ENCODE peak calls at places on chromosome 10, in seven cellular contexts. One of them, this sample, is unnamed.

GRCh38 chr10:118488710-118489497 is 106.5 kb downstream of the PRLHR start:
- DNase-seq in K562: peak
- DNase-seq in H1: no peak
- DNase-seq in HCT116: no peak
- DNase-seq in SK-N-SH: no peak
- DNase-seq in HepG2: no peak
- DNase-seq in GM12878: peak
- DNase-seq in this sample: no peak

GRCh38 chr10:11227103-11227502 is 209.4 kb downstream of the CELF2 start:
- DNase-seq in SK-N-SH: no peak
- DNase-seq in HCT116: no peak
- DNase-seq in HepG2: no peak
- DNase-seq in K562: no peak
- DNase-seq in GM12878: no peak
- DNase-seq in H1: no peak
- DNase-seq in this sample: no peak

GRCh38 chr10:21530616-21531015 is 3.4 kb upstream of the MLLT10 start:
- DNase-seq in HCT116: no peak
- DNase-seq in H1: no peak
- DNase-seq in K562: no peak
- DNase-seq in SK-N-SH: no peak
- DNase-seq in HepG2: no peak
- DNase-seq in GM12878: no peak
- DNase-seq in this sample: no peak

GRCh38 chr10:87761153-87761552 is 56.9 kb downstream of the ATAD1 start:
- DNase-seq in H1: no peak
- DNase-seq in HCT116: no peak
- DNase-seq in SK-N-SH: no peak
- DNase-seq in K562: no peak
- DNase-seq in GM12878: no peak
- DNase-seq in HepG2: no peak
- DNase-seq in this sample: no peak

GRCh38 chr10:15223174-15223573 is 54.7 kb upstream of the NMT2 start:
- DNase-seq in H1: no peak
- DNase-seq in GM12878: no peak
- DNase-seq in HepG2: no peak
- DNase-seq in SK-N-SH: no peak
- DNase-seq in K562: no peak
- DNase-seq in HCT116: no peak
- DNase-seq in this sample: no peak

GRCh38 chr10:34323197-34323596 is 491.9 kb downstream of the PARD3 start:
- DNase-seq in HepG2: no peak
- DNase-seq in K562: no peak
- DNase-seq in HCT116: no peak
- DNase-seq in H1: no peak
- DNase-seq in GM12878: no peak
- DNase-seq in SK-N-SH: no peak
- DNase-seq in this sample: no peak

GRCh38 chr10:86139066-86139657 is 227.4 kb downstream of the GRID1 start:
- DNase-seq in SK-N-SH: no peak
- DNase-seq in H1: peak
- DNase-seq in HCT116: peak
- DNase-seq in HepG2: peak
- DNase-seq in GM12878: no peak
- DNase-seq in K562: peak
- DNase-seq in this sample: peak

GRCh38 chr10:133262696-133263095 is 14.0 kb downstream of the ADAM8 start:
- DNase-seq in GM12878: no peak
- DNase-seq in K562: no peak
- DNase-seq in HepG2: no peak
- DNase-seq in SK-N-SH: no peak
- DNase-seq in H1: no peak
- DNase-seq in HCT116: no peak
- DNase-seq in this sample: no peak

GRCh38 chr10:73860050-73860491 is 14.3 kb downstream of the CAMK2G start:
- DNase-seq in SK-N-SH: no peak
- DNase-seq in HCT116: no peak
- DNase-seq in K562: no peak
- DNase-seq in H1: no peak
- DNase-seq in GM12878: no peak
- DNase-seq in HepG2: no peak
- DNase-seq in this sample: no peak

GRCh38 chr10:129323311-129323710 is 143.7 kb upstream of the MGMT start:
- DNase-seq in SK-N-SH: no peak
- DNase-seq in HepG2: no peak
- DNase-seq in GM12878: no peak
- DNase-seq in H1: no peak
- DNase-seq in HCT116: no peak
- DNase-seq in K562: no peak
- DNase-seq in this sample: no peak

GRCh38 chr10:75403144-75404022 is 1.8 kb upstream of the ZNF503 start:
- DNase-seq in K562: no peak
- DNase-seq in H1: peak
- DNase-seq in HepG2: peak
- DNase-seq in GM12878: no peak
- DNase-seq in SK-N-SH: peak
- DNase-seq in HCT116: no peak
- DNase-seq in this sample: peak

GRCh38 chr10:73916761-73917470 is 6.0 kb downstream of the PLAU start:
- DNase-seq in GM12878: no peak
- DNase-seq in HepG2: no peak
- DNase-seq in SK-N-SH: no peak
- DNase-seq in H1: no peak
- DNase-seq in K562: no peak
- DNase-seq in HCT116: no peak
- DNase-seq in this sample: no peak

GRCh38 chr10:351770-352318 is 216.6 kb downstream of the ZMYND11 start:
- DNase-seq in K562: no peak
- DNase-seq in HCT116: no peak
- DNase-seq in HepG2: no peak
- DNase-seq in H1: no peak
- DNase-seq in SK-N-SH: no peak
- DNase-seq in GM12878: no peak
- DNase-seq in this sample: no peak

GRCh38 chr10:118595598-118596425 is at the start of gene PRLHR:
- DNase-seq in K562: peak
- DNase-seq in HCT116: no peak
- DNase-seq in H1: peak
- DNase-seq in SK-N-SH: peak
- DNase-seq in GM12878: no peak
- DNase-seq in HepG2: no peak
- DNase-seq in this sample: peak

GRCh38 chr10:34648507-34648906 is 166.6 kb downstream of the PARD3 start:
- DNase-seq in K562: no peak
- DNase-seq in HepG2: no peak
- DNase-seq in GM12878: no peak
- DNase-seq in H1: no peak
- DNase-seq in SK-N-SH: no peak
- DNase-seq in HCT116: no peak
- DNase-seq in this sample: no peak

GRCh38 chr10:71863203-71863602 is 12.2 kb upstream of the PSAP start:
- DNase-seq in HepG2: no peak
- DNase-seq in K562: no peak
- DNase-seq in H1: no peak
- DNase-seq in SK-N-SH: no peak
- DNase-seq in HCT116: no peak
- DNase-seq in GM12878: no peak
- DNase-seq in this sample: no peak
- TF ChIP-seq JUND in HepG2: no peak
- TF ChIP-seq JUND in K562: peak
- TF ChIP-seq JUND in H1: no peak
- TF ChIP-seq JUND in SK-N-SH: no peak
- TF ChIP-seq JUND in HCT116: no peak
- TF ChIP-seq JUND in GM12878: no peak
- TF ChIP-seq JUND in this sample: no peak

GRCh38 chr10:117217196-117217761 is 20.0 kb downstream of the KCNK18 start:
- DNase-seq in HepG2: no peak
- DNase-seq in K562: no peak
- DNase-seq in HCT116: no peak
- DNase-seq in SK-N-SH: no peak
- DNase-seq in GM12878: no peak
- DNase-seq in H1: peak
- DNase-seq in this sample: no peak
- TF ChIP-seq JUND in HepG2: no peak
- TF ChIP-seq JUND in K562: no peak
- TF ChIP-seq JUND in HCT116: no peak
- TF ChIP-seq JUND in SK-N-SH: no peak
- TF ChIP-seq JUND in GM12878: no peak
- TF ChIP-seq JUND in H1: no peak
- TF ChIP-seq JUND in this sample: no peak

GRCh38 chr10:33307835-33308234 is 26.6 kb downstream of the NRP1 start:
- DNase-seq in HepG2: no peak
- DNase-seq in SK-N-SH: no peak
- DNase-seq in GM12878: no peak
- DNase-seq in HCT116: no peak
- DNase-seq in H1: no peak
- DNase-seq in K562: no peak
- DNase-seq in this sample: no peak

GRCh38 chr10:33304553-33304952 is 29.9 kb downstream of the NRP1 start:
- DNase-seq in H1: no peak
- DNase-seq in HepG2: no peak
- DNase-seq in K562: no peak
- DNase-seq in SK-N-SH: no peak
- DNase-seq in HCT116: no peak
- DNase-seq in GM12878: no peak
- DNase-seq in this sample: no peak

GRCh38 chr10:33306756-33307519 is 27.5 kb downstream of the NRP1 start:
- DNase-seq in HepG2: peak
- DNase-seq in HCT116: no peak
- DNase-seq in GM12878: no peak
- DNase-seq in K562: no peak
- DNase-seq in H1: no peak
- DNase-seq in SK-N-SH: no peak
- DNase-seq in this sample: no peak

GRCh38 chr10:33303988-33304387 is 30.5 kb downstream of the NRP1 start:
- DNase-seq in HepG2: no peak
- DNase-seq in SK-N-SH: no peak
- DNase-seq in H1: no peak
- DNase-seq in HCT116: no peak
- DNase-seq in K562: no peak
- DNase-seq in GM12878: no peak
- DNase-seq in this sample: no peak

GRCh38 chr10:33306126-33306525 is 28.3 kb downstream of the NRP1 start:
- DNase-seq in HepG2: no peak
- DNase-seq in SK-N-SH: no peak
- DNase-seq in K562: no peak
- DNase-seq in HCT116: no peak
- DNase-seq in H1: no peak
- DNase-seq in GM12878: no peak
- DNase-seq in this sample: no peak
- TF ChIP-seq JUND in HepG2: no peak
- TF ChIP-seq JUND in SK-N-SH: no peak
- TF ChIP-seq JUND in K562: no peak
- TF ChIP-seq JUND in HCT116: no peak
- TF ChIP-seq JUND in H1: no peak
- TF ChIP-seq JUND in GM12878: no peak
- TF ChIP-seq JUND in this sample: no peak

GRCh38 chr10:61789031-61789430 is 112.5 kb upstream of the ARID5B start:
- DNase-seq in K562: no peak
- DNase-seq in GM12878: no peak
- DNase-seq in HCT116: no peak
- DNase-seq in HepG2: no peak
- DNase-seq in SK-N-SH: no peak
- DNase-seq in H1: no peak
- DNase-seq in this sample: no peak

GRCh38 chr10:61785410-61786105 is 115.9 kb upstream of the ARID5B start:
- DNase-seq in GM12878: no peak
- DNase-seq in HCT116: no peak
- DNase-seq in SK-N-SH: no peak
- DNase-seq in H1: no peak
- DNase-seq in K562: no peak
- DNase-seq in HepG2: no peak
- DNase-seq in this sample: no peak

GRCh38 chr10:61787170-61787569 is 114.3 kb upstream of the ARID5B start:
- DNase-seq in HepG2: no peak
- DNase-seq in H1: no peak
- DNase-seq in K562: no peak
- DNase-seq in HCT116: no peak
- DNase-seq in SK-N-SH: no peak
- DNase-seq in GM12878: no peak
- DNase-seq in this sample: no peak

GRCh38 chr10:61784354-61785131 is 117.0 kb upstream of the ARID5B start:
- DNase-seq in GM12878: no peak
- DNase-seq in HepG2: no peak
- DNase-seq in SK-N-SH: no peak
- DNase-seq in HCT116: no peak
- DNase-seq in H1: no peak
- DNase-seq in K562: peak
- DNase-seq in this sample: no peak

GRCh38 chr10:61786728-61787127 is 114.8 kb upstream of the ARID5B start:
- DNase-seq in HepG2: no peak
- DNase-seq in GM12878: peak
- DNase-seq in K562: no peak
- DNase-seq in HCT116: peak
- DNase-seq in SK-N-SH: no peak
- DNase-seq in H1: no peak
- DNase-seq in this sample: no peak
- TF ChIP-seq JUND in HepG2: no peak
- TF ChIP-seq JUND in GM12878: no peak
- TF ChIP-seq JUND in K562: peak
- TF ChIP-seq JUND in HCT116: peak
- TF ChIP-seq JUND in SK-N-SH: peak
- TF ChIP-seq JUND in H1: no peak
- TF ChIP-seq JUND in this sample: no peak

GRCh38 chr10:69638642-69639041 is 8.6 kb downstream of the FAM241B start:
- DNase-seq in HepG2: no peak
- DNase-seq in K562: no peak
- DNase-seq in H1: no peak
- DNase-seq in GM12878: no peak
- DNase-seq in HCT116: no peak
- DNase-seq in SK-N-SH: no peak
- DNase-seq in this sample: no peak
- TF ChIP-seq JUND in HepG2: no peak
- TF ChIP-seq JUND in K562: no peak
- TF ChIP-seq JUND in H1: no peak
- TF ChIP-seq JUND in GM12878: no peak
- TF ChIP-seq JUND in HCT116: no peak
- TF ChIP-seq JUND in SK-N-SH: no peak
- TF ChIP-seq JUND in this sample: no peak

This sample was measured in T47D.